ENCODE peak calls at places on chromosomes 1 and 21, in four cellular contexts. I is HepG2, M is K562, R is GM12878. L is an unnamed sample.

GRCh38 chr1:67465371-67465770 is 35.2 kb upstream of the SERBP1 start:
- DNase-seq in I (no peak), M (no peak), R (no peak), L (no peak)

GRCh38 chr1:1989759-1990158 is 13.8 kb downstream of the CFAP74 start:
- DNase-seq in M (no peak), I (no peak), R (no peak), L (no peak)

GRCh38 chr1:84842748-84843231 is 50.2 kb downstream of the LPAR3 start:
- DNase-seq in I (no peak), M (no peak), R (no peak), L (no peak)

GRCh38 chr1:7373251-7373650 is 397.8 kb upstream of the VAMP3 start:
- DNase-seq in R (no peak), M (no peak), I (no peak), L (no peak)

GRCh38 chr1:51506537-51506936 is 12.5 kb downstream of the EPS15 start:
- DNase-seq in M (no peak), R (no peak), I (no peak), L (no peak)

GRCh38 chr1:227343201-227343600 is 24.9 kb upstream of the CDC42BPA start:
- DNase-seq in M (no peak), R (no peak), I (no peak), L (no peak)

GRCh38 chr1:33464552-33464951 is 7.9 kb upstream of the ZSCAN20 start:
- DNase-seq in R (no peak), M (no peak), I (no peak), L (no peak)

GRCh38 chr1:161260939-161261858 is 2.7 kb downstream of the PCP4L1 start:
- DNase-seq in I (no peak), R (no peak), M (no peak), L (no peak)

GRCh38 chr1:29849038-29849750 is 612.9 kb downstream of the PTPRU start:
- DNase-seq in I (peak; percentile 32), M (peak; percentile 45), R (peak; percentile 1), L (peak; percentile 45)

GRCh38 chr1:91404151-91405012 is at the start of gene HFM1:
- DNase-seq in R (no peak), M (peak; percentile 85), I (peak; percentile 59), L (peak; percentile 92)

GRCh38 chr1:241703001-241703400 is 50.9 kb downstream of the WDR64 start:
- DNase-seq in R (no peak), M (no peak), I (no peak), L (no peak)

GRCh38 chr1:226827458-226827857 is 43.0 kb upstream of the PSEN2 start:
- DNase-seq in R (no peak), M (peak; percentile 45), I (no peak), L (no peak)

GRCh38 chr1:204577794-204578478 is 61.7 kb downstream of the MDM4 start:
- DNase-seq in R (no peak), M (no peak), I (no peak), L (no peak)

GRCh38 chr1:87826639-87827345 is 498.1 kb downstream of the LMO4 start:
- DNase-seq in M (peak; percentile 49), R (peak; percentile 33), I (peak; percentile 14), L (peak; percentile 7)

GRCh38 chr1:29557701-29558445 is 321.6 kb downstream of the PTPRU start:
- DNase-seq in I (no peak), R (no peak), M (no peak), L (no peak)

GRCh38 chr1:168636642-168637111 is 60.3 kb downstream of the XCL1 start:
- DNase-seq in M (no peak), R (no peak), I (no peak), L (no peak)

GRCh38 chr1:53292690-53293089 is 35.2 kb downstream of the LRP8 start:
- DNase-seq in R (peak; percentile 53), I (peak; percentile 29), M (no peak), L (no peak)

GRCh38 chr1:24692351-24692980 is 49.4 kb downstream of the SRRM1 start:
- DNase-seq in I (no peak), R (no peak), M (no peak), L (no peak)
- TF ChIP-seq FOXM1 in I (no peak), R (no peak), M (no peak), L (no peak)

DNA sequence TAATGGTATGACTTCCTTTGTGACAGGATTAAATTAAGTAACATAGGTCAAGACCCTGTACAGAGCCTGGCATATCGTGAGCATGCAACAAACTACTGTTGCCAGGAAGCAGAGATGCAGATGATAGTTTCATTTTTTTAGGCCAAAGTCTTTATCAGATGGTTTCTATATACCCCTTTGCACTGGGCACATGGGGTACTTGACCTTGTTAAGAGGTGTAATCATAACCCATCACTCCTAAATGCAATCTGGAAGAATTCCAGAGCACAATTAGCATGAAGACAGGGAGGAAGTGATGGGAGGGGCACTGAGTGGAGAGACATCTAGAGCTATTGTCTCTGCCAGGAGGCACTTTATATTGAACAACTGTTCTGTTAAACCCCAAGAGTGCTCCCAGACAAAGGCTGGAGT is 22.1 kb downstream of the ZBTB17 start:
- DNase-seq in I (no peak), R (no peak), M (no peak), L (peak; percentile 79)
- TF ChIP-seq CHD2 in I (no peak), R (no peak), M (no peak), L (no peak)

GRCh38 chr1:15637833-15638232 is 20.6 kb downstream of the DDI2 start:
- DNase-seq in R (no peak), M (no peak), I (no peak), L (no peak)
- H3K36me3 ChIP-seq in R (peaks cover 12% of the 10 kb centered on the region), M (peaks cover 93% of the 10 kb centered on the region), I (peaks cover 49% of the 10 kb centered on the region), L (peaks cover 45% of the 10 kb centered on the region)

GRCh38 chr21:41766051-41766882 is 585 bp downstream of the RIPK4 start:
- DNase-seq in R (no peak), I (no peak), M (no peak), L (no peak)

GRCh38 chr21:41767606-41768370 is 936 bp upstream of the RIPK4 start:
- DNase-seq in M (no peak), R (no peak), I (no peak), L (no peak)

GRCh38 chr21:41768371-41769042 is 1.7 kb upstream of the RIPK4 start:
- DNase-seq in M (no peak), R (no peak), I (peak; percentile 95), L (peak; percentile 60)

GRCh38 chr21:41765393-41765950 is 1.4 kb downstream of the RIPK4 start:
- DNase-seq in R (no peak), I (no peak), M (no peak), L (no peak)

DNA sequence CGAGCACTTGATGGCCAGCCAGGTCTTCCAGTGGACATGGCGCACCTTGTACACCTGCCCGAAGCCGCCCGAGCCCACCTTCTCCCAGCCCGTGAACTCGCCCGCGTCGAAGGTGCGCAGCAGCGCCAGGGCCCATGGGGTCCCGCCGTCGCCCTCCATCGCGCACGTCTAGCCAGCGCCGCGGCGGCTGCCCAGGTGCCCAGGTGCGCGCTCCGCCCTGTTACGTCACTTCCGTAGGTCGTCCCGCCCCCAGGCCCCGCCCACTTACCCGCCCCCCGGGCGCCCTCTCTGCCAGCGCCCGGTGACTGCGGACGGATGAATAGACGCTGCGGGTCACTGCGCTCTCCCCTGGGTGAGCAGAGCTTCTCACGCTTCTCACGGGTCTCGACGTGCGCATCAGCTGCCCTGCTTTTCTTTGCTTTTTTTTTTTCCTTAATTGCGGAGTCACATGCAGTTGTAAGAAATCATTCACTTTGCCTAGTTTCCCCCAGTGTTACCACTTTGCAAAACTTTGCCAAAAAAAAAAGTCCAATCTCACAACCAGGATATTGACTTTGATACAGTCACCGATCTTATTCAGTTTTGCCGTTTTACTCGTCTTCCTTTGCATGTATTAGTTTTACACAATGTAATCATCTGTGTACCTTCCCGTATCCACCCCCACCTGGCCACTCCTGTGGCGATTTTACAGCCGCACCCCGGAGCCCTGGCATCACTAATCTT is at the start of gene RIPK4:
- DNase-seq in R (peak; percentile 19), M (no peak), I (peak; percentile 76), L (peak; percentile 73)
- TF ChIP-seq FOXM1 in R (no peak), M (no peak), I (no peak), L (no peak)

DNA sequence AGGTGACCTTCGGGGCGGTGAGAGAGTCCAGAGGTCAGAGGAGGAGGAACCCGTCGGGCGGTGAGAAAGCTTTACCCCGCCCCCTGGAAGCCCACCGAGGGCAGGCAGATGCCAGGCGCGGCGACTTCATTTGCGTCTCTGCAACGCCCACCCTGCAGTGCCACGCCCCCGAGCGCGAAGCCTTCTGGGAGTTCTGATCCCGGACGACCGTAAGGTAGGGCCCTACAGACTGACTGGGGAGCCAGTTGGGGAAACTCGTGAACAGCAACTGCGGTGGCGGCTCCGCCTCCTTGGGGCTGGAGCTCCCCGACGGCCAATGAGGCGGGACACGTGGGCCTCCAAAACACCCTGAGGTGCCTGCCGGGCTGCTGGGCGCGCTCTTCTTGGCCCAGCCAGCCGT is 46.0 kb upstream of the EDARADD start:
- DNase-seq in I (no peak), R (no peak), M (no peak), L (no peak)
- TF ChIP-seq CHD2 in I (no peak), R (no peak), M (no peak), L (no peak)